ENCODE peak calls at places on chromosomes 5 and 9, in ten cellular contexts. U is IMR-90; A is Panc1; R is mammary epithelial cell; B is HCT116; Z is ascending aorta; J is GM12865; H is left ventricle myocardium inferior; K is right lobe of liver; S is CD8-positive, alpha-beta memory T cell. D is an unnamed sample.
A peak's percentile ranks its signal among the peaks of the same experiment; 100 is the strongest.

GRCh38 chr5:51272957-51273356 is 110.3 kb upstream of the ISL1 start:
- DNase-seq in J (no peak), K (no peak), B (no peak), A (no peak), Z (no peak), U (no peak), S (no peak), R (no peak), H (no peak), D (no peak)

GRCh38 chr9:31950756-31951155 is 433.7 kb upstream of the ACO1 start:
- DNase-seq in Z (no peak), J (no peak), B (no peak), U (no peak), A (no peak), K (no peak), R (no peak), S (no peak), H (no peak), D (no peak)

GRCh38 chr5:61330879-61331406 is 1.1 kb upstream of the ZSWIM6 start:
- DNase-seq in K (peak; percentile 87), R (peak; percentile 82), Z (peak; percentile 20), H (peak; percentile 75), U (peak; percentile 78), J (peak; percentile 83), B (no peak), A (no peak), S (peak; percentile 80), D (peak; percentile 41)

GRCh38 chr5:14156611-14157493 is 13.7 kb downstream of the TRIO start:
- DNase-seq in S (no peak), R (peak; percentile 94), U (peak; percentile 99), K (no peak), H (no peak), J (peak; percentile 83), B (peak; percentile 32), Z (no peak), A (peak; percentile 96), D (no peak)

GRCh38 chr5:12626556-12626955 is 722.3 kb upstream of the CTNND2 start:
- DNase-seq in H (no peak), K (no peak), Z (no peak), R (no peak), S (no peak), U (no peak), B (no peak), A (no peak), J (no peak), D (no peak)

GRCh38 chr5:174311531-174312269 is 266.2 kb downstream of the NSG2 start:
- DNase-seq in Z (no peak), A (no peak), J (peak; percentile 73), U (peak; percentile 34), B (no peak), H (peak; percentile 67), K (peak; percentile 78), S (peak; percentile 36), R (peak; percentile 29), D (peak; percentile 6)

GRCh38 chr5:61301345-61301744 is 30.7 kb upstream of the ZSWIM6 start:
- DNase-seq in U (peak; percentile 88), J (no peak), H (no peak), R (no peak), A (no peak), K (no peak), S (no peak), Z (no peak), B (no peak), D (no peak)

GRCh38 chr9:98364042-98364441 is 108.6 kb upstream of the TBC1D2 start:
- DNase-seq in J (no peak), U (no peak), A (no peak), K (no peak), Z (no peak), S (no peak), R (no peak), H (no peak), B (no peak), D (no peak)

GRCh38 chr9:114757984-114758383 is 47.9 kb downstream of the TNFSF15 start:
- DNase-seq in S (no peak), U (no peak), R (no peak), J (no peak), A (no peak), Z (no peak), B (no peak), K (no peak), H (no peak), D (no peak)

GRCh38 chr9:123039617-123040219 is 6.3 kb downstream of the GPR21 start:
- DNase-seq in R (no peak), Z (no peak), J (no peak), B (no peak), U (no peak), K (no peak), A (no peak), H (no peak), S (no peak), D (no peak)

GRCh38 chr9:91164724-91165520 is 196.8 kb downstream of the AUH start:
- DNase-seq in J (peak; percentile 12), Z (peak; percentile 57), A (no peak), K (peak; percentile 61), H (peak; percentile 45), B (peak; percentile 81), S (peak; percentile 13), R (peak; percentile 93), U (peak; percentile 100), D (peak; percentile 96)

GRCh38 chr5:159759791-159760300 is 156.4 kb upstream of the ADRA1B start:
- DNase-seq in A (no peak), S (no peak), B (no peak), R (no peak), J (no peak), U (peak; percentile 59), K (no peak), Z (no peak), H (no peak), D (no peak)

GRCh38 chr9:83291196-83291595 is 228.3 kb upstream of the RASEF start:
- DNase-seq in Z (no peak), S (no peak), K (no peak), J (no peak), B (no peak), R (no peak), H (no peak), A (no peak), U (no peak), D (no peak)

GRCh38 chr9:38073882-38074281 is 4.9 kb upstream of the SHB start:
- DNase-seq in S (no peak), B (no peak), U (no peak), A (no peak), J (no peak), Z (no peak), K (no peak), R (peak; percentile 51), H (no peak), D (no peak)

GRCh38 chr9:98491778-98492177 is 217.0 kb downstream of the GABBR2 start:
- DNase-seq in J (no peak), B (no peak), K (no peak), H (peak; percentile 23), S (no peak), U (peak; percentile 76), A (no peak), R (no peak), Z (no peak), D (no peak)

GRCh38 chr5:141902416-141902815 is 21.3 kb upstream of the DELE1 start:
- DNase-seq in R (no peak), H (no peak), Z (no peak), B (no peak), S (no peak), U (no peak), K (no peak), J (no peak), A (no peak), D (no peak)

GRCh38 chr9:22817181-22817580 is 370.6 kb downstream of the DMRTA1 start:
- DNase-seq in S (no peak), Z (no peak), B (no peak), R (no peak), H (no peak), K (no peak), J (no peak), U (peak; percentile 71), A (no peak), D (no peak)

GRCh38 chr9:71796368-71796767 is 28.1 kb upstream of the CEMIP2 start:
- DNase-seq in S (no peak), A (no peak), B (no peak), U (no peak), R (no peak), Z (no peak), H (no peak), K (no peak), J (peak; percentile 20), D (no peak)

GRCh38 chr5:86929123-86929766 is 311.5 kb downstream of the COX7C start:
- DNase-seq in R (no peak), B (no peak), J (no peak), Z (no peak), H (no peak), K (no peak), U (no peak), S (no peak), A (no peak), D (no peak)
- H3K4me3 ChIP-seq in R (no peak overlapping the region), B (no peak overlapping the region), J (no peak overlapping the region), Z (no peak overlapping the region), H (no peak overlapping the region), K (no peak overlapping the region), U (no peak overlapping the region), S (no peak overlapping the region), A (no peak overlapping the region), D (no peak overlapping the region)

DNA sequence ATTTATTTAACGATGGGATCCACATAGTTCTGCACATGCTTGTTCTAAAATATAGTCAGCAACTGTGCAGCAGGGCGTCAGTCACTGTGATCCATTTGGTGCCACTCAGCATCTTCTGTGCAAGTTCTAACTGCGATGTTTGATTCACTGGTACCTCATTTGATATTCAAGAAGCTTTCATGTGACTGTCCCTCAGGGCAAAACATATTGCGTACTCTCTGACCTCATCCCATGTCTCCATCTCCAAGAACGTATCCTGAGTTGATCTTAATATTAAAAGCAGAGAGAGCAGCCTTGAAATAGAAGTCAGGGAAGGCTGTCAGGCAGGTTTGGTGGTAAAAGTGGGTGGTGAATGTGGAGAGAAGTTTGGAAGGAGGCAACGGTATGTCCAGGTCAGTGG is 116.5 kb upstream of the ATP10B start:
- DNase-seq in B (no peak), S (no peak), A (no peak), J (no peak), Z (no peak), H (no peak), K (no peak), U (no peak), R (peak; percentile 24), D (no peak)
- H3K4me3 ChIP-seq in B (no peak overlapping the region), S (no peak overlapping the region), A (no peak overlapping the region), J (no peak overlapping the region), Z (no peak overlapping the region), H (no peak overlapping the region), K (no peak overlapping the region), U (no peak overlapping the region), R (no peak overlapping the region), D (no peak overlapping the region)

GRCh38 chr9:134444040-134444315 is 117.7 kb downstream of the RXRA start:
- DNase-seq in J (no peak), U (no peak), S (no peak), A (no peak), Z (no peak), K (no peak), B (no peak), R (no peak), H (no peak), D (no peak)
- H3K4me3 ChIP-seq in J (no peak overlapping the region), U (no peak overlapping the region), S (no peak overlapping the region), A (no peak overlapping the region), Z (no peak overlapping the region), K (no peak overlapping the region), B (no peak overlapping the region), R (no peak overlapping the region), H (no peak overlapping the region), D (no peak overlapping the region)

DNA sequence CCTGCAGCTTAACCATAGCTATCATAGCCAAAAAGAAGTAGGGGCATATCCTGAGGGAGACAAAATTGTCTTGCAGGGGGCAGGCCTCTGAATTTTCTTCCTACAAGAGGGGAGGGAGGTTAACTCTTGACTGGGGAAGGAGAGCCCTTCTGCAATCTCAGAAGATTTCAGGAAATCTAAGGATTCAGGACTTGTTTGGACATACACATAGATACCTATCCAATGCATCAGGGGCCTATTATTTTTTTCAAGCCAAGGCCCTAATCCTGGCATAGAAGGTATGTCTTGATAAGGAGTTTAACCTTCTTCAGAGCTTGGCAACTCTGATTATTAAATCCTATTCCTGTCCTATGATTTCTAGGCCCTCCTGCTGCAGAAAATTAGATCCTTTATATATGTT is 375.1 kb upstream of the ACTBL2 start:
- DNase-seq in U (no peak), H (no peak), K (no peak), J (no peak), R (peak; percentile 40), S (no peak), Z (no peak), B (no peak), A (no peak), D (no peak)
- H3K4me3 ChIP-seq in U (no peak overlapping the region), H (no peak overlapping the region), K (no peak overlapping the region), J (no peak overlapping the region), R (no peak overlapping the region), S (no peak overlapping the region), Z (no peak overlapping the region), B (no peak overlapping the region), A (no peak overlapping the region), D (no peak overlapping the region)